ENCODE peak calls at places on chromosomes 12 and 14, in ten cellular contexts. E is fibroblast of lung; J is Karpas-422; Q is GM23338; N is heart left ventricle; P is CD8-positive, alpha-beta memory T cell; V is heart right ventricle; O is aorta; C is DND-41; A is SJCRH30. Y is an unnamed sample.

GRCh38 chr12:1562813-1563412 is 31.5 kb downstream of the FBXL14 start:
- DNase-seq in C (no peak), P (no peak), N (no peak), J (no peak), A (no peak), O (no peak), V (no peak), Q (no peak), E (peak; percentile 39), Y (no peak)

GRCh38 chr14:61365667-61366194 is 44.4 kb downstream of the PRKCH start:
- DNase-seq in V (no peak), Q (no peak), J (no peak), A (no peak), O (no peak), C (no peak), E (no peak), N (no peak), P (no peak), Y (no peak)

GRCh38 chr12:71718611-71719010 is 32.7 kb downstream of the TMEM19 start:
- DNase-seq in E (no peak), O (no peak), P (no peak), N (no peak), V (no peak), Q (no peak), C (no peak), J (peak; percentile 12), A (no peak), Y (no peak)

GRCh38 chr12:102694913-102695312 is 214.6 kb upstream of the IGF1 start:
- DNase-seq in V (no peak), N (no peak), A (no peak), C (no peak), O (no peak), P (no peak), Q (no peak), E (no peak), J (no peak), Y (no peak)

GRCh38 chr12:116264525-116265070 is 12.9 kb downstream of the MED13L start:
- DNase-seq in A (no peak), Q (peak; percentile 18), J (no peak), V (no peak), P (no peak), N (no peak), C (no peak), O (no peak), E (no peak), Y (no peak)

GRCh38 chr14:99481745-99482099 is 513 bp downstream of the CCNK start:
- DNase-seq in C (peak; percentile 26), V (no peak), N (no peak), P (peak; percentile 26), E (peak; percentile 50), A (no peak), O (no peak), Q (peak; percentile 33), J (peak; percentile 74), Y (peak; percentile 18)

GRCh38 chr14:89926709-89927108 is 27.8 kb downstream of the EFCAB11 start:
- DNase-seq in Q (no peak), A (no peak), C (no peak), J (no peak), E (peak; percentile 53), N (no peak), O (no peak), P (no peak), V (no peak), Y (no peak)

GRCh38 chr12:76199808-76200207 is 115.3 kb upstream of the NAP1L1 start:
- DNase-seq in O (no peak), C (no peak), J (no peak), Q (no peak), P (no peak), V (no peak), A (peak; percentile 62), N (no peak), E (peak; percentile 76), Y (no peak)

DNA sequence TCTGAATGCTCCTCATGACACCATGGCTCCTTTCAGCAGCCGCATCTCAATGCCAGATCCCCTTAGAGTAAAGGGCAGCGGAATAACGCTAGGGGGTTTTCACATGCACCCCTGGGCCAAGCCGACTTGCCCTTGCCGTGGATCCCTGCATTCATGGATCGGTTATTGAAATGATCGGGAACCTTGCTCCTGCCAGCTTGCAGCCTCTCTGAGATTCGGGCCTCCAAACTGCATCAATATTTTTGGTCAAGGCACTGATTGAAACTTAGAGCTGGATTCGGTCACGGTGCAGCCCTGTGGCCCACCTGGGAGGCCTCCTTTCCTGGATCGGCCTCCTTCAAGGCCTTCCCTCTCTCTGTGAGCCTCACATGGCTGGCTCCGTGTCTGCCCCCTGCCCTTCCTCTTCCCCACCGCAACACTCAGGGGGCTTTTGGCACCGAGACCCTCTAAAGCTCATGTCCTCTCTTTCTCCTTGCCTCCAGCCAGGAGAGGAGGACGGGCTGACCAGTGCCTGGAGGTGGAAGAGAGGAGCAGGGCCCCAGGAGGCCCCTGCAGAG is 1.8 kb downstream of the PTPN6 start:
- DNase-seq in J (peak; percentile 72), P (no peak), A (no peak), E (no peak), C (no peak), Q (no peak), N (no peak), V (no peak), O (peak; percentile 43), Y (peak; percentile 42)
- H3K27ac ChIP-seq in J (peak overlapping the region; percentile 97), P (peak overlapping the region; percentile 71), A (peak overlapping the region; percentile 28), E (no peak overlapping the region), C (peak overlapping the region; percentile 75), Q (no peak overlapping the region), N (peak overlapping the region; percentile 53), V (peak overlapping the region; percentile 21), O (no peak overlapping the region), Y (peak overlapping the region; percentile 96)

GRCh38 chr12:132225214-132225613 is 81.0 kb downstream of the NOC4L start:
- DNase-seq in N (no peak), V (no peak), Q (no peak), A (no peak), J (no peak), O (no peak), C (no peak), E (no peak), P (no peak), Y (no peak)

GRCh38 chr12:132224484-132224883 is 80.2 kb downstream of the NOC4L start:
- DNase-seq in V (no peak), Q (no peak), C (no peak), N (no peak), E (no peak), O (no peak), A (no peak), P (no peak), J (no peak), Y (no peak)

GRCh38 chr12:132219323-132219722 is 75.1 kb downstream of the NOC4L start:
- DNase-seq in Q (no peak), N (peak; percentile 48), V (no peak), C (no peak), O (no peak), A (peak; percentile 83), J (no peak), E (no peak), P (no peak), Y (no peak)

GRCh38 chr12:132222808-132223173 is 78.5 kb downstream of the NOC4L start:
- DNase-seq in J (no peak), P (no peak), C (no peak), E (no peak), Q (no peak), O (no peak), V (no peak), A (no peak), N (no peak), Y (no peak)

GRCh38 chr12:132222096-132222807 is 78.0 kb downstream of the NOC4L start:
- DNase-seq in J (peak; percentile 60), Q (peak; percentile 35), P (no peak), A (peak; percentile 72), O (no peak), E (no peak), C (peak; percentile 44), N (peak; percentile 35), V (no peak), Y (peak; percentile 52)
- H3K4me3 ChIP-seq in J (no peak overlapping the region), Q (no peak overlapping the region), P (peak overlapping the region; percentile 12), A (no peak overlapping the region), O (no peak overlapping the region), E (no peak overlapping the region), C (no peak overlapping the region), N (no peak overlapping the region), V (no peak overlapping the region), Y (no peak overlapping the region)

DNA sequence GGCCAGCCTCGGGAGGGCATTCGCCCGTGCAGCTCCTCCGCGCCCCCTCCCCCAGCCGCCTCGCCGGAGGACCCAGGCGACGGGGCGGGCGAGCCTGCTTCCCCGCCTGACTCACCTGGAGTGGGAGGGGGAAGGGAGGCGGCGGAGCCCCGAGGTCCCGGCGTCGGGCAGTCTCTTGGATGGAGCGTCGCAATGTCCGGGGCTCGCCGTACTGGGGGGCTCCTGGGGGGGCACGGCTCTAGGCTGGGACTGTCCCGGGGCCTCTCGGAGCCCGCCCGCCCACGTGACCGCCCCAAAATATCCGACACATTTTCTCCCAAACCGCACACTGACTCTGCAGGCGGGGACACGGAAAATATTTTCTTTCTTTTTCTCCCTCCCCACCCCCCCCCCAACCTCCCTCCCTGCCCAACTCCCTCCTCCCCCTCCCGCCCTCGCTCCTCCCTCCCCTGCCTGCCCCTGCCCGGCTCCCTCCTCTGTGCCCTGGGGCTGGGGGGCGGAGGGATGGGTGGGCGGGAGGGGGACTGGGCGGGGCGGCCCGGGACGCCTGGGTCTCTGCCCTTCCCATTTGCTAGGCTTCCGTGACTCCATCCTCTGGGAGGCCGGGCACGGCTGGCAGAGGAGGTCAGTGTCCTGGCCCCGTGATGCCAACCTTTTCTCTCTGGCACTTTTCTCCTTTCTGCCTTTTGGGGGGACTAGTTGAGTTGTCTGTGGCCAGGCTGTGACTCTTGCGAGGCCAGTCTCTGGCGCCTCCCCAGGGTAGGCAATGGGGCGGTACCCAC is at the start of gene RARG:
- DNase-seq in C (peak; percentile 77), P (peak; percentile 72), E (peak; percentile 58), Q (peak; percentile 77), N (peak; percentile 70), J (peak; percentile 59), V (no peak), O (peak; percentile 84), A (peak; percentile 59), Y (peak; percentile 67)
- H3K4me1 ChIP-seq in C (peaks cover 26% of the 10 kb centered on the region), P (peaks cover 57% of the 10 kb centered on the region), E (peaks cover 19% of the 10 kb centered on the region), Q (peaks cover 68% of the 10 kb centered on the region), N (peaks cover 18% of the 10 kb centered on the region), J (peaks cover 18% of the 10 kb centered on the region), V (peaks cover 6% of the 10 kb centered on the region), O (no peaks in the 10 kb centered on the region), A (peaks cover 13% of the 10 kb centered on the region), Y (peaks cover 92% of the 10 kb centered on the region)

DNA sequence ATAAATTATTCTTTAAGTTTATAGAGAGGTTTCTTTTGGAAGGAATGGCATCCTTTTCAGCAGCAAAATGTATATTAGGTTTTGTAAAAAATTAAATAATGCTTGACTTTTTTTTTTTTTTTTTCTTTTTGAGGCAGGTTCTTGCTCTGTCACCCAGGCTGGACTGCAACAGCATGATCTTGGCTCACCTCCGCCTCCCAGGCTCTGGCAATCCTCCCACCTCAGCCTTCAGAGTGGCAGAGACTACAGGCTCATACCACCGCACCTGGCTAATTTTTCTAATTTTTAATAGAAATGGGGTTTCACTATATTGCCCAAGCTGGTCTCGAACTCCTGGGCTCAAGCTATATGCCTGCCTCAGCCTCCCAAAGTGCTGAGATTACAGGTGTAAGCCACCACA is 89.0 kb downstream of the FLRT2 start:
- DNase-seq in J (no peak), C (no peak), Q (no peak), P (no peak), A (no peak), O (no peak), V (no peak), N (no peak), E (no peak), Y (no peak)
- H3K27ac ChIP-seq in J (no peak overlapping the region), C (no peak overlapping the region), Q (no peak overlapping the region), P (no peak overlapping the region), A (no peak overlapping the region), O (no peak overlapping the region), V (no peak overlapping the region), N (no peak overlapping the region), E (no peak overlapping the region), Y (no peak overlapping the region)